ENCODE peak calls at places on chromosomes 7 and 10, in five cellular contexts. One of them, this sample, is unnamed. For H3K36me3, the result is how much of the 10 kb centered on the place peaks cover.

GRCh38 chr10:19917756-19918478 is 101.7 kb downstream of the PLXDC2 start:
- DNase-seq in keratinocyte: no peak
- DNase-seq in endothelial cell of umbilical vein: no peak
- DNase-seq in MM.1S: no peak
- DNase-seq in SK-N-MC: no peak
- DNase-seq in this sample: no peak

GRCh38 chr10:94397549-94398370 is 4.6 kb upstream of the TBC1D12 start:
- DNase-seq in keratinocyte: no peak
- DNase-seq in endothelial cell of umbilical vein: no peak
- DNase-seq in MM.1S: no peak
- DNase-seq in SK-N-MC: no peak
- DNase-seq in this sample: no peak

GRCh38 chr10:101560293-101561067 is 27.6 kb downstream of the POLL start:
- DNase-seq in keratinocyte: no peak
- DNase-seq in endothelial cell of umbilical vein: no peak
- DNase-seq in MM.1S: no peak
- DNase-seq in SK-N-MC: no peak
- DNase-seq in this sample: no peak

GRCh38 chr7:20219446-20220292 is 2.5 kb upstream of the MACC1 start:
- DNase-seq in keratinocyte: no peak
- DNase-seq in endothelial cell of umbilical vein: peak
- DNase-seq in MM.1S: peak
- DNase-seq in SK-N-MC: no peak
- DNase-seq in this sample: peak

GRCh38 chr10:87562750-87563149 is 58.1 kb downstream of the MINPP1 start:
- DNase-seq in keratinocyte: no peak
- DNase-seq in endothelial cell of umbilical vein: no peak
- DNase-seq in MM.1S: no peak
- DNase-seq in SK-N-MC: no peak
- DNase-seq in this sample: no peak

GRCh38 chr7:46908770-46909169 is 673.1 kb downstream of the TNS3 start:
- DNase-seq in keratinocyte: no peak
- DNase-seq in endothelial cell of umbilical vein: peak
- DNase-seq in MM.1S: no peak
- DNase-seq in SK-N-MC: no peak
- DNase-seq in this sample: no peak

GRCh38 chr10:108598320-108598695 is 1325.0 kb downstream of the XPNPEP1 start:
- DNase-seq in keratinocyte: no peak
- DNase-seq in endothelial cell of umbilical vein: no peak
- DNase-seq in MM.1S: no peak
- DNase-seq in SK-N-MC: no peak
- DNase-seq in this sample: no peak

GRCh38 chr10:48750991-48751390 is 66.3 kb downstream of the WDFY4 start:
- DNase-seq in keratinocyte: no peak
- DNase-seq in endothelial cell of umbilical vein: no peak
- DNase-seq in MM.1S: no peak
- DNase-seq in SK-N-MC: no peak
- DNase-seq in this sample: no peak

GRCh38 chr7:23467731-23468720 is 2.3 kb downstream of the IGF2BP3 start:
- DNase-seq in keratinocyte: no peak
- DNase-seq in endothelial cell of umbilical vein: peak
- DNase-seq in MM.1S: peak
- DNase-seq in SK-N-MC: no peak
- DNase-seq in this sample: no peak

GRCh38 chr7:155191901-155192478 is 105.7 kb upstream of the INSIG1 start:
- DNase-seq in keratinocyte: no peak
- DNase-seq in endothelial cell of umbilical vein: no peak
- DNase-seq in MM.1S: no peak
- DNase-seq in SK-N-MC: no peak
- DNase-seq in this sample: no peak

GRCh38 chr7:5237286-5237685 is 45.5 kb upstream of the SLC29A4 start:
- DNase-seq in keratinocyte: no peak
- DNase-seq in endothelial cell of umbilical vein: no peak
- DNase-seq in MM.1S: peak
- DNase-seq in SK-N-MC: no peak
- DNase-seq in this sample: no peak

GRCh38 chr7:30069096-30069867 is 41.1 kb downstream of the PLEKHA8 start:
- DNase-seq in keratinocyte: no peak
- DNase-seq in endothelial cell of umbilical vein: no peak
- DNase-seq in MM.1S: no peak
- DNase-seq in SK-N-MC: no peak
- DNase-seq in this sample: no peak

GRCh38 chr7:140021603-140022002 is 41.1 kb downstream of the PARP12 start:
- DNase-seq in keratinocyte: no peak
- DNase-seq in endothelial cell of umbilical vein: no peak
- DNase-seq in MM.1S: no peak
- DNase-seq in SK-N-MC: no peak
- DNase-seq in this sample: no peak

GRCh38 chr7:83547526-83547925 is 101.4 kb downstream of the SEMA3E start:
- DNase-seq in keratinocyte: no peak
- DNase-seq in endothelial cell of umbilical vein: peak
- DNase-seq in MM.1S: peak
- DNase-seq in SK-N-MC: no peak
- DNase-seq in this sample: no peak

GRCh38 chr7:99112097-99112496 is 31.8 kb downstream of the SMURF1 start:
- DNase-seq in keratinocyte: no peak
- DNase-seq in endothelial cell of umbilical vein: no peak
- DNase-seq in MM.1S: peak
- DNase-seq in SK-N-MC: no peak
- DNase-seq in this sample: no peak

GRCh38 chr7:107045980-107046379 is 1.5 kb downstream of the PRKAR2B start:
- DNase-seq in keratinocyte: no peak
- DNase-seq in endothelial cell of umbilical vein: peak
- DNase-seq in MM.1S: no peak
- DNase-seq in SK-N-MC: no peak
- DNase-seq in this sample: no peak

GRCh38 chr7:99061001-99061779 is 82.7 kb downstream of the SMURF1 start:
- DNase-seq in keratinocyte: no peak
- DNase-seq in endothelial cell of umbilical vein: no peak
- DNase-seq in MM.1S: no peak
- DNase-seq in SK-N-MC: no peak
- DNase-seq in this sample: no peak

GRCh38 chr7:41881313-41882130 is 178.6 kb upstream of the INHBA start:
- DNase-seq in keratinocyte: no peak
- DNase-seq in endothelial cell of umbilical vein: no peak
- DNase-seq in MM.1S: peak
- DNase-seq in SK-N-MC: no peak
- DNase-seq in this sample: no peak

GRCh38 chr10:62426600-62426999 is 52.4 kb downstream of the ZNF365 start:
- DNase-seq in keratinocyte: no peak
- DNase-seq in endothelial cell of umbilical vein: no peak
- DNase-seq in MM.1S: no peak
- DNase-seq in SK-N-MC: no peak
- DNase-seq in this sample: no peak

GRCh38 chr10:91536101-91536500 is 96.8 kb downstream of the PPP1R3C start:
- DNase-seq in keratinocyte: no peak
- DNase-seq in endothelial cell of umbilical vein: no peak
- DNase-seq in MM.1S: no peak
- DNase-seq in SK-N-MC: no peak
- DNase-seq in this sample: peak

GRCh38 chr7:134520130-134520529 is 7.2 kb upstream of the AKR1B10 start:
- DNase-seq in keratinocyte: no peak
- DNase-seq in endothelial cell of umbilical vein: peak
- DNase-seq in MM.1S: no peak
- DNase-seq in SK-N-MC: no peak
- DNase-seq in this sample: no peak

GRCh38 chr7:16668049-16668858 is 22.3 kb downstream of the BZW2 start:
- DNase-seq in keratinocyte: peak
- DNase-seq in endothelial cell of umbilical vein: no peak
- DNase-seq in MM.1S: no peak
- DNase-seq in SK-N-MC: no peak
- DNase-seq in this sample: no peak

GRCh38 chr7:90401989-90402388 is 1.3 kb upstream of the CLDN12 start:
- DNase-seq in keratinocyte: no peak
- DNase-seq in endothelial cell of umbilical vein: peak
- DNase-seq in MM.1S: no peak
- DNase-seq in SK-N-MC: peak
- DNase-seq in this sample: no peak

GRCh38 chr10:9253121-9253520 is 1198.6 kb downstream of the GATA3 start:
- DNase-seq in keratinocyte: no peak
- DNase-seq in endothelial cell of umbilical vein: peak
- DNase-seq in MM.1S: no peak
- DNase-seq in SK-N-MC: no peak
- DNase-seq in this sample: no peak

GRCh38 chr7:154950992-154951391 is 51.9 kb downstream of the PAXIP1 start:
- DNase-seq in keratinocyte: no peak
- DNase-seq in endothelial cell of umbilical vein: no peak
- DNase-seq in MM.1S: no peak
- DNase-seq in SK-N-MC: no peak
- DNase-seq in this sample: no peak

GRCh38 chr7:148144827-148145226 is 445.7 kb upstream of the C7orf33 start:
- DNase-seq in keratinocyte: no peak
- DNase-seq in endothelial cell of umbilical vein: no peak
- DNase-seq in MM.1S: no peak
- DNase-seq in SK-N-MC: peak
- DNase-seq in this sample: no peak

GRCh38 chr10:125788156-125789034 is 12.8 kb upstream of the MMP21 start:
- DNase-seq in keratinocyte: no peak
- DNase-seq in endothelial cell of umbilical vein: no peak
- DNase-seq in MM.1S: peak
- DNase-seq in SK-N-MC: no peak
- DNase-seq in this sample: no peak

GRCh38 chr10:132711618-132712051 is 74.3 kb downstream of the NKX6-2 start:
- DNase-seq in keratinocyte: no peak
- DNase-seq in endothelial cell of umbilical vein: no peak
- DNase-seq in MM.1S: no peak
- DNase-seq in SK-N-MC: no peak
- DNase-seq in this sample: peak

GRCh38 chr10:70344144-70344543 is 38.3 kb downstream of the LRRC20 start:
- DNase-seq in keratinocyte: no peak
- DNase-seq in endothelial cell of umbilical vein: no peak
- DNase-seq in MM.1S: no peak
- DNase-seq in SK-N-MC: no peak
- DNase-seq in this sample: no peak

GRCh38 chr7:138934861-138935260 is 46.3 kb downstream of the KIAA1549 start:
- DNase-seq in keratinocyte: no peak
- DNase-seq in endothelial cell of umbilical vein: peak
- DNase-seq in MM.1S: no peak
- DNase-seq in SK-N-MC: no peak
- DNase-seq in this sample: no peak

GRCh38 chr10:85175635-85176034 is 847.2 kb downstream of the CCSER2 start:
- DNase-seq in keratinocyte: no peak
- DNase-seq in endothelial cell of umbilical vein: no peak
- DNase-seq in MM.1S: no peak
- DNase-seq in SK-N-MC: no peak
- DNase-seq in this sample: no peak

DNA sequence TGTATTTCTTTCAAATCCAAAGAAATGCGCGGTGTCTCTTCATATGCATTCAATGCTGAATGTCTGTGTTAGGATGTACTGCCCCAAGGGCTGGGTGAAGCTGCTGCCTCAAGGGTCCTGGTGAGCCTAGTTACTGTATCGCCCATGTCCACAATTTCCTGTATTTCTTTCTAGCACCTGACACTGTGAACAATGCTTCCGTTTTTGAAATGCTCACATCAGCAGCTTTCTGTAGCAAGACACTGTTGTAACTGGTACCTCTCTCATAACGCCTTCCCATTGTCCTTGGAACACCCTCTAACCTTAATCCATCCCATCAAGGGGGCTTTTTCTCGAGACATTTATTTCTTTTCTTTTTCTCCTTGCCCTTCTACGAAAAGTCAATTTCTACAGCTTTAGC is 25.1 kb downstream of the NRP1 start:
- DNase-seq in keratinocyte: no peak
- DNase-seq in endothelial cell of umbilical vein: peak
- DNase-seq in MM.1S: peak
- DNase-seq in SK-N-MC: no peak
- DNase-seq in this sample: no peak
- H3K36me3 ChIP-seq in keratinocyte: under half
- H3K36me3 ChIP-seq in endothelial cell of umbilical vein: under half
- H3K36me3 ChIP-seq in MM.1S: under half
- H3K36me3 ChIP-seq in SK-N-MC: under half
- H3K36me3 ChIP-seq in this sample: under half

DNA sequence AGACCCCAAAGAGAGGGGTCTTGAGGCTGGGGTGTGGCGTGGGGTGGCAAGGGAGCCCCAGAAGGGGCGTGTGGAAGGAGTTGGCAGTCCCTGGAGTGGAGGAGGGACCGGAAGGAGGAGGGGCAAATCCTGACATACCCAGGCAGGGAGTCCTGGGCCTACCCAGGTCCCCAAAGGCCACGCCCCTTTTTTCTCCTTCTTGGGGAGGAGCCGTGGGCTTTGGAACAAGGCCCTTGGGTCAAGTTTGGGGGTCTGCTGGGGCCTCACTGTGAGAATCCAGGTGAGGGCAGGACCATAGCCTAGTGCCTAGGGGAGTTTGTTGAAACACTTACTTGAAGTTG is 1.2 kb upstream of the SMARCD3 start:
- DNase-seq in keratinocyte: no peak
- DNase-seq in endothelial cell of umbilical vein: no peak
- DNase-seq in MM.1S: no peak
- DNase-seq in SK-N-MC: no peak
- DNase-seq in this sample: peak
- H3K9ac ChIP-seq in keratinocyte: no peak
- H3K9ac ChIP-seq in endothelial cell of umbilical vein: no peak
- H3K9ac ChIP-seq in MM.1S: no peak
- H3K9ac ChIP-seq in SK-N-MC: no peak
- H3K9ac ChIP-seq in this sample: no peak

GRCh38 chr7:7188091-7188490 is 5.7 kb downstream of the C1GALT1 start:
- DNase-seq in keratinocyte: no peak
- DNase-seq in endothelial cell of umbilical vein: no peak
- DNase-seq in MM.1S: no peak
- DNase-seq in SK-N-MC: no peak
- DNase-seq in this sample: no peak
- H3K36me3 ChIP-seq in keratinocyte: under half
- H3K36me3 ChIP-seq in endothelial cell of umbilical vein: under half
- H3K36me3 ChIP-seq in MM.1S: under half
- H3K36me3 ChIP-seq in SK-N-MC: under half
- H3K36me3 ChIP-seq in this sample: under half

DNA sequence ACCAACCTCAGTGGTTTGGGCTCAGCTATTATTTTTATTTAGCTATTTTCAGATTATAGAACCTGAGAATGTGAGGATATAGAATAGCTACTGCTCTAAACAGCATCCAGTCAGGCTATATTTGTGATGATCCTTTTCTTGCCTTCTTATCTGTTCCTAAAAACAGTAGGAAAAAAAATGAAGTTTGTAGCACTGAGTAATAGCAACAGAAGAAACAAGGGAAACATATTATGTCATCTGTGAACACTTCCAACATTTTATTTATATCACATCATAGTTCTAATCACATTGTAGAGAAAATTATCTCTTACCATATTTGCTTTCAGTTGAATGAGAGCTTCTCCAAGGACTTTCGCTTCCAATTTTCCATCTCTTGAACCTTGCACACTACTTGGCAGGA is 229.6 kb upstream of the PTPRZ1 start:
- DNase-seq in keratinocyte: no peak
- DNase-seq in endothelial cell of umbilical vein: no peak
- DNase-seq in MM.1S: no peak
- DNase-seq in SK-N-MC: no peak
- DNase-seq in this sample: no peak
- H3K9ac ChIP-seq in keratinocyte: no peak
- H3K9ac ChIP-seq in endothelial cell of umbilical vein: no peak
- H3K9ac ChIP-seq in MM.1S: no peak
- H3K9ac ChIP-seq in SK-N-MC: no peak
- H3K9ac ChIP-seq in this sample: no peak

DNA sequence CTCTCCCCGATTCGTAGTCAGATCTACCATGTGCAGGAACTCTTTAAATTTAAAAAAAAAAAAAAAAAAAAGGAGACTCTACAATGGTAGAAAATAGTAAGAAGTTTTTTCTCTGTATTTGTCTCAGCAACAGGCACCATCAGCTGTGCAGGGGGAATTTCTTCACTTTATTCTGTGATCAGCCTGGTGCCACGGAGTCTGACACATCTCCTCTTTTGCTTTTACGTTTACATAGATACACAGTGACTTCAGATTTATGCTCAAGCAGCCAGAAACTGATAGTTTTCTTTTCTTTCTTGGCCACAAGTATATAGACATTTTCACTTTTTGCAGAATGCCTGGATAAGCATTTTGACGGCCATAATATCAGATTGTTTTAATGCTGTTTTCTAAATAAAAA is 190.6 kb upstream of the AKR1E2 start:
- DNase-seq in keratinocyte: no peak
- DNase-seq in endothelial cell of umbilical vein: no peak
- DNase-seq in MM.1S: no peak
- DNase-seq in SK-N-MC: no peak
- DNase-seq in this sample: no peak
- H3K36me3 ChIP-seq in keratinocyte: under half
- H3K36me3 ChIP-seq in endothelial cell of umbilical vein: under half
- H3K36me3 ChIP-seq in MM.1S: under half
- H3K36me3 ChIP-seq in SK-N-MC: under half
- H3K36me3 ChIP-seq in this sample: under half

This sample was measured in kidney.